ENCODE peak calls at places on chromosomes 1 and 21, in nine cellular contexts. One of them, this sample, is unnamed.

GRCh38 chr21:36964398-36964797 is 2.1 kb downstream of the HLCS start:
- DNase-seq in AG08395: no peak
- DNase-seq in heart left ventricle: no peak
- DNase-seq in ELR: no peak
- DNase-seq in upper lobe of right lung: no peak
- DNase-seq in D341Med: no peak
- DNase-seq in activated naive CD4-positive, alpha-beta T cell treated with Interleukin-2 at 50 U/mL for 16 hours: no peak
- DNase-seq in activated CD4-positive, alpha-beta T cell treated with anti-CD3 and anti-CD28 coated beads for 48 hours: no peak
- DNase-seq in lung microvascular endothelial cell: no peak
- DNase-seq in this sample: no peak

GRCh38 chr1:53328490-53329182 is 766 bp upstream of the LRP8 start:
- DNase-seq in lung microvascular endothelial cell: no peak
- DNase-seq in activated naive CD4-positive, alpha-beta T cell treated with Interleukin-2 at 50 U/mL for 16 hours: peak; percentile 15
- DNase-seq in AG08395: no peak
- DNase-seq in upper lobe of right lung: peak; percentile 51
- DNase-seq in ELR: peak; percentile 12
- DNase-seq in activated CD4-positive, alpha-beta T cell treated with anti-CD3 and anti-CD28 coated beads for 48 hours: peak; percentile 37
- DNase-seq in heart left ventricle: no peak
- DNase-seq in D341Med: no peak
- DNase-seq in this sample: no peak

GRCh38 chr1:229296541-229296941 is 25.6 kb downstream of the RAB4A start:
- DNase-seq in ELR: peak; percentile 67
- DNase-seq in lung microvascular endothelial cell: peak; percentile 46
- DNase-seq in D341Med: no peak
- DNase-seq in AG08395: peak; percentile 83
- DNase-seq in upper lobe of right lung: no peak
- DNase-seq in activated CD4-positive, alpha-beta T cell treated with anti-CD3 and anti-CD28 coated beads for 48 hours: no peak
- DNase-seq in heart left ventricle: peak; percentile 18
- DNase-seq in activated naive CD4-positive, alpha-beta T cell treated with Interleukin-2 at 50 U/mL for 16 hours: no peak
- DNase-seq in this sample: no peak

GRCh38 chr1:167734227-167734626 is 12.4 kb downstream of the MPZL1 start:
- DNase-seq in upper lobe of right lung: no peak
- DNase-seq in D341Med: no peak
- DNase-seq in heart left ventricle: no peak
- DNase-seq in AG08395: no peak
- DNase-seq in lung microvascular endothelial cell: no peak
- DNase-seq in activated naive CD4-positive, alpha-beta T cell treated with Interleukin-2 at 50 U/mL for 16 hours: no peak
- DNase-seq in activated CD4-positive, alpha-beta T cell treated with anti-CD3 and anti-CD28 coated beads for 48 hours: no peak
- DNase-seq in ELR: no peak
- DNase-seq in this sample: no peak

GRCh38 chr1:39129514-39129913 is 75.0 kb upstream of the MACF1 start:
- DNase-seq in heart left ventricle: no peak
- DNase-seq in upper lobe of right lung: no peak
- DNase-seq in activated naive CD4-positive, alpha-beta T cell treated with Interleukin-2 at 50 U/mL for 16 hours: no peak
- DNase-seq in AG08395: peak; percentile 40
- DNase-seq in D341Med: peak; percentile 41
- DNase-seq in ELR: peak; percentile 66
- DNase-seq in activated CD4-positive, alpha-beta T cell treated with anti-CD3 and anti-CD28 coated beads for 48 hours: no peak
- DNase-seq in lung microvascular endothelial cell: peak; percentile 75
- DNase-seq in this sample: no peak

GRCh38 chr1:151661728-151662127 is 49.9 kb downstream of the SNX27 start:
- DNase-seq in activated CD4-positive, alpha-beta T cell treated with anti-CD3 and anti-CD28 coated beads for 48 hours: no peak
- DNase-seq in upper lobe of right lung: no peak
- DNase-seq in lung microvascular endothelial cell: peak; percentile 55
- DNase-seq in activated naive CD4-positive, alpha-beta T cell treated with Interleukin-2 at 50 U/mL for 16 hours: no peak
- DNase-seq in D341Med: no peak
- DNase-seq in ELR: no peak
- DNase-seq in heart left ventricle: no peak
- DNase-seq in AG08395: no peak
- DNase-seq in this sample: peak; percentile 49

GRCh38 chr1:234234199-234234598 is 139.1 kb upstream of the COA6 start:
- DNase-seq in activated CD4-positive, alpha-beta T cell treated with anti-CD3 and anti-CD28 coated beads for 48 hours: no peak
- DNase-seq in AG08395: no peak
- DNase-seq in heart left ventricle: no peak
- DNase-seq in upper lobe of right lung: no peak
- DNase-seq in D341Med: no peak
- DNase-seq in lung microvascular endothelial cell: no peak
- DNase-seq in ELR: no peak
- DNase-seq in activated naive CD4-positive, alpha-beta T cell treated with Interleukin-2 at 50 U/mL for 16 hours: no peak
- DNase-seq in this sample: no peak

GRCh38 chr1:56617141-56617540 is 28.0 kb upstream of the PRKAA2 start:
- DNase-seq in upper lobe of right lung: no peak
- DNase-seq in activated naive CD4-positive, alpha-beta T cell treated with Interleukin-2 at 50 U/mL for 16 hours: no peak
- DNase-seq in ELR: peak; percentile 34
- DNase-seq in heart left ventricle: no peak
- DNase-seq in AG08395: no peak
- DNase-seq in D341Med: no peak
- DNase-seq in lung microvascular endothelial cell: no peak
- DNase-seq in activated CD4-positive, alpha-beta T cell treated with anti-CD3 and anti-CD28 coated beads for 48 hours: no peak
- DNase-seq in this sample: no peak

GRCh38 chr1:226864311-226864710 is 6.1 kb upstream of the PSEN2 start:
- DNase-seq in activated CD4-positive, alpha-beta T cell treated with anti-CD3 and anti-CD28 coated beads for 48 hours: no peak
- DNase-seq in lung microvascular endothelial cell: no peak
- DNase-seq in activated naive CD4-positive, alpha-beta T cell treated with Interleukin-2 at 50 U/mL for 16 hours: no peak
- DNase-seq in upper lobe of right lung: no peak
- DNase-seq in AG08395: no peak
- DNase-seq in heart left ventricle: no peak
- DNase-seq in D341Med: no peak
- DNase-seq in ELR: no peak
- DNase-seq in this sample: no peak

GRCh38 chr21:31157756-31158155 is 119.5 kb upstream of the KRTAP19-8 start:
- DNase-seq in upper lobe of right lung: no peak
- DNase-seq in D341Med: no peak
- DNase-seq in heart left ventricle: no peak
- DNase-seq in ELR: no peak
- DNase-seq in AG08395: no peak
- DNase-seq in lung microvascular endothelial cell: no peak
- DNase-seq in activated CD4-positive, alpha-beta T cell treated with anti-CD3 and anti-CD28 coated beads for 48 hours: no peak
- DNase-seq in activated naive CD4-positive, alpha-beta T cell treated with Interleukin-2 at 50 U/mL for 16 hours: no peak
- DNase-seq in this sample: no peak